ENCODE peak calls at places on chromosomes 16 and 17, in ten cellular contexts. U is HTR-8/SVneo; V is NCI-H524; Q is substantia nigra; K is naive thymus-derived CD8-positive, alpha-beta T cell; B is IMR-90; W is Peyer's patch; L is activated naive CD4-positive, alpha-beta T cell treated with anti-CD3 and anti-CD28 coated beads, Interleukin-2, amount 10 ng/mL, durations not matched to agents 7 days and 5 days; N is cardiac fibroblast; Y is T follicular helper cell. E is an unnamed sample.

GRCh38 chr16:88344411-88345030 is 38.2 kb upstream of the ZNF469 start:
- DNase-seq in W (no peak), Y (no peak), K (no peak), L (no peak), Q (no peak), U (no peak), V (no peak), B (no peak), N (no peak), E (no peak)

GRCh38 chr16:80198265-80198994 is 342.4 kb upstream of the DYNLRB2 start:
- DNase-seq in N (peak; percentile 60), Y (no peak), B (peak; percentile 18), V (no peak), K (no peak), U (no peak), Q (no peak), W (no peak), L (no peak), E (peak; percentile 61)

GRCh38 chr16:24515186-24515585 is 24.2 kb upstream of the RBBP6 start:
- DNase-seq in Q (peak; percentile 9), Y (no peak), K (no peak), W (no peak), V (no peak), U (no peak), L (no peak), N (no peak), B (no peak), E (no peak)

GRCh38 chr17:28549274-28550132 is 2.9 kb downstream of the UNC119 start:
- DNase-seq in V (peak; percentile 88), U (no peak), W (peak; percentile 39), K (peak; percentile 46), N (no peak), Q (no peak), Y (peak; percentile 50), B (no peak), L (peak; percentile 83), E (no peak)

GRCh38 chr17:65278050-65278819 is 141.1 kb downstream of the RGS9 start:
- DNase-seq in B (peak; percentile 62), Q (peak; percentile 3), K (no peak), N (peak; percentile 71), U (peak; percentile 94), L (peak; percentile 38), W (peak; percentile 76), V (peak; percentile 77), Y (peak; percentile 6), E (peak; percentile 80)

GRCh38 chr16:17657037-17657436 is 186.3 kb upstream of the XYLT1 start:
- DNase-seq in L (no peak), B (no peak), U (no peak), K (no peak), Q (no peak), V (peak; percentile 96), N (no peak), W (no peak), Y (no peak), E (no peak)

GRCh38 chr17:83176956-83177583 is 97.7 kb downstream of the METRNL start:
- DNase-seq in L (no peak), N (no peak), V (no peak), U (no peak), K (no peak), Y (no peak), Q (no peak), W (no peak), B (no peak), E (no peak)

GRCh38 chr17:8629371-8630226 is 926 bp downstream of the MYH10 start:
- DNase-seq in Y (no peak), K (no peak), W (peak; percentile 50), U (peak; percentile 32), V (peak; percentile 4), Q (peak; percentile 40), B (no peak), L (peak; percentile 48), N (peak; percentile 34), E (no peak)

GRCh38 chr17:51833045-51833444 is 325.5 kb downstream of the CA10 start:
- DNase-seq in L (no peak), Q (no peak), K (no peak), B (no peak), U (no peak), Y (no peak), W (no peak), V (no peak), N (no peak), E (no peak)

GRCh38 chr16:31458073-31458834 is 1.0 kb upstream of the ARMC5 start:
- DNase-seq in L (peak; percentile 76), Y (peak; percentile 52), U (no peak), V (peak; percentile 57), B (peak; percentile 45), K (peak; percentile 39), Q (no peak), N (peak; percentile 58), W (peak; percentile 76), E (peak; percentile 80)

GRCh38 chr17:78956254-78956653 is 23.5 kb downstream of the LGALS3BP start:
- DNase-seq in N (no peak), W (no peak), Y (no peak), K (no peak), L (no peak), Q (no peak), B (no peak), V (no peak), U (no peak), E (no peak)

GRCh38 chr17:55432358-55433028 is 10.9 kb upstream of the MMD start:
- DNase-seq in N (no peak), W (no peak), U (peak; percentile 24), B (no peak), Y (no peak), Q (no peak), L (no peak), K (no peak), V (no peak), E (peak; percentile 73)

GRCh38 chr17:4901108-4901647 is 1.7 kb downstream of the CHRNE start:
- DNase-seq in Y (no peak), B (no peak), L (no peak), N (no peak), W (no peak), Q (no peak), U (no peak), V (no peak), K (no peak), E (no peak)

GRCh38 chr17:12415031-12415430 is 250.7 kb upstream of the MYOCD start:
- DNase-seq in Y (no peak), L (no peak), V (no peak), B (peak; percentile 94), U (no peak), Q (no peak), K (no peak), N (peak; percentile 79), W (no peak), E (peak; percentile 4)

GRCh38 chr16:75733305-75734141 is 7.2 kb upstream of the CPHXL start:
- DNase-seq in K (no peak), V (no peak), U (no peak), Y (no peak), N (peak; percentile 54), B (peak; percentile 85), Q (peak; percentile 36), W (no peak), L (no peak), E (peak; percentile 14)

GRCh38 chr17:4853195-4853762 is 20.1 kb downstream of the MINK1 start:
- DNase-seq in Y (no peak), N (no peak), L (no peak), U (no peak), B (no peak), K (no peak), Q (no peak), W (no peak), V (no peak), E (no peak)

GRCh38 chr17:7173687-7174602 is 5.2 kb downstream of the ASGR1 start:
- DNase-seq in U (no peak), V (no peak), Q (peak; percentile 79), Y (peak; percentile 12), B (no peak), K (peak; percentile 27), N (no peak), W (no peak), L (peak; percentile 77), E (peak; percentile 62)

GRCh38 chr17:12789075-12789975 is at the start of gene ARHGAP44:
- DNase-seq in Y (no peak), V (peak; percentile 50), N (peak; percentile 57), L (peak; percentile 41), U (peak; percentile 70), B (peak; percentile 59), K (no peak), W (peak; percentile 81), Q (peak; percentile 80), E (peak; percentile 7)

GRCh38 chr17:10198509-10199249 is at the start of gene GAS7:
- DNase-seq in L (peak; percentile 45), V (peak; percentile 30), N (no peak), B (peak; percentile 26), Q (peak; percentile 74), U (peak; percentile 68), Y (no peak), K (peak; percentile 21), W (peak; percentile 68), E (no peak)